ENCODE peak calls at places on chromosomes 16 and 17, in five cellular contexts. W is stimulated activated CD8-positive, alpha-beta memory T cell treated with anti-CD3 and anti-CD28 coated beads, Interleukin-2, amount 100 ng/mL, for 48 hours; R is AG08395; D is left cardiac atrium; I is RWPE1. K is an unnamed sample.

GRCh38 chr17:36849871-36850348 is 87.4 kb upstream of the LHX1 start:
- DNase-seq in I (peak; percentile 79), D (no peak), W (peak; percentile 16), R (peak; percentile 53), K (no peak)

GRCh38 chr17:28112199-28112995 is 69.9 kb downstream of the NLK start:
- DNase-seq in I (no peak), D (no peak), R (peak; percentile 3), W (no peak), K (no peak)

GRCh38 chr17:19904924-19905323 is 37.2 kb upstream of the ULK2 start:
- DNase-seq in I (no peak), W (no peak), R (no peak), D (peak; percentile 42), K (no peak)

GRCh38 chr17:45305532-45306087 is 11.2 kb downstream of the MAP3K14 start:
- DNase-seq in I (no peak), D (no peak), W (no peak), R (peak; percentile 45), K (no peak)

GRCh38 chr17:82399030-82399429 is 19.1 kb upstream of the HEXD start:
- DNase-seq in I (no peak), D (no peak), W (no peak), R (peak; percentile 89), K (no peak)

GRCh38 chr16:18041864-18042834 is 294.4 kb downstream of the NPIPA8 start:
- DNase-seq in R (no peak), W (no peak), I (no peak), D (no peak), K (peak; percentile 32)

GRCh38 chr16:88782454-88783390 is 2.3 kb downstream of the PIEZO1 start:
- DNase-seq in W (peak; percentile 61), R (peak; percentile 80), I (peak; percentile 95), D (peak; percentile 33), K (no peak)

GRCh38 chr17:41527076-41528023 is 758 bp downstream of the KRT19 start:
- DNase-seq in W (no peak), D (no peak), R (no peak), I (no peak), K (peak; percentile 65)

GRCh38 chr17:14942511-14943185 is 322.5 kb downstream of the PMP22 start:
- DNase-seq in R (peak; percentile 15), I (peak; percentile 77), D (no peak), W (no peak), K (no peak)

GRCh38 chr16:2339521-2340484 is 725 bp downstream of the ABCA3 start:
- DNase-seq in D (peak; percentile 74), W (peak; percentile 25), R (peak; percentile 10), I (peak; percentile 45), K (peak; percentile 90)

GRCh38 chr16:22139008-22139407 is 23.3 kb upstream of the SDR42E2 start:
- DNase-seq in W (no peak), I (no peak), D (no peak), R (no peak), K (no peak)

GRCh38 chr16:23786964-23787571 is 32.2 kb downstream of the CHP2 start:
- DNase-seq in R (no peak), I (no peak), W (no peak), D (no peak), K (no peak)

GRCh38 chr16:79876332-79876730 is 275.8 kb upstream of the MAF start:
- DNase-seq in D (no peak), W (no peak), R (no peak), I (no peak), K (no peak)

GRCh38 chr17:82376042-82376730 is 4.6 kb downstream of the UTS2R start:
- DNase-seq in I (no peak), D (peak; percentile 14), W (no peak), R (no peak), K (no peak)

GRCh38 chr17:15966183-15966878 is 21.4 kb downstream of the ADORA2B start:
- DNase-seq in R (no peak), I (no peak), D (no peak), W (no peak), K (peak; percentile 80)

GRCh38 chr16:23174622-23175021 is 7.9 kb upstream of the SCNN1G start:
- DNase-seq in R (no peak), W (no peak), I (peak; percentile 13), D (no peak), K (no peak)

GRCh38 chr17:66829883-66830282 is 5.0 kb upstream of the CACNG5 start:
- DNase-seq in I (no peak), R (no peak), D (no peak), W (no peak), K (peak; percentile 19)